ENCODE peak calls at places on chromosomes 1 and 21, in six cellular contexts. S is astrocyte of the spinal cord; G is stimulated activated CD4-positive, alpha-beta T cell treated with anti-CD3 and anti-CD28 coated beads, Interleukin-15, amount 100 ng/mL, for 1 hour; J is HFF-Myc; C is EH; Y is colonic mucosa. X is an unnamed sample.

GRCh38 chr1:55060133-55060999 is 21.0 kb downstream of the PCSK9 start:
- DNase-seq in G (no peak), Y (no peak), S (peak; percentile 59), J (no peak), C (peak; percentile 41), X (no peak)

GRCh38 chr1:242404296-242404695 is 120.2 kb downstream of the PLD5 start:
- DNase-seq in G (no peak), S (no peak), Y (no peak), C (no peak), J (no peak), X (no peak)

GRCh38 chr1:23354260-23354659 is 10.2 kb upstream of the HNRNPR start:
- DNase-seq in Y (no peak), G (no peak), J (no peak), C (no peak), S (no peak), X (no peak)

GRCh38 chr1:32353886-32354570 is 8.3 kb downstream of the FAM229A start:
- DNase-seq in J (no peak), S (no peak), G (no peak), C (peak; percentile 67), Y (no peak), X (no peak)

GRCh38 chr1:972726-973458 is 6.6 kb downstream of the PLEKHN1 start:
- DNase-seq in G (no peak), Y (no peak), S (no peak), C (no peak), J (no peak), X (no peak)

GRCh38 chr1:210446479-210446878 is 117.8 kb downstream of the HHAT start:
- DNase-seq in S (peak; percentile 46), Y (no peak), G (peak; percentile 58), C (peak; percentile 67), J (peak; percentile 24), X (peak; percentile 45)

GRCh38 chr1:109281680-109282496 is 1.1 kb downstream of the PSRC1 start:
- DNase-seq in J (no peak), G (no peak), C (peak; percentile 48), Y (no peak), S (no peak), X (no peak)

GRCh38 chr1:18020021-18020817 is 87.4 kb upstream of the IGSF21 start:
- DNase-seq in C (no peak), J (no peak), S (no peak), Y (no peak), G (no peak), X (no peak)

GRCh38 chr1:53473463-53473862 is 14.3 kb downstream of the DMRTB1 start:
- DNase-seq in G (no peak), S (peak; percentile 12), J (no peak), Y (no peak), C (peak; percentile 43), X (no peak)

GRCh38 chr1:228372183-228373003 is 34.2 kb downstream of the TRIM11 start:
- DNase-seq in S (no peak), J (no peak), Y (peak; percentile 67), C (no peak), G (no peak), X (no peak)

GRCh38 chr21:43815107-43815742 is 25.8 kb downstream of the RRP1 start:
- DNase-seq in G (no peak), S (no peak), C (no peak), Y (no peak), J (no peak), X (no peak)

GRCh38 chr1:208202333-208202987 is 41.7 kb downstream of the PLXNA2 start:
- DNase-seq in Y (peak; percentile 60), S (no peak), C (no peak), G (no peak), J (no peak), X (no peak)

GRCh38 chr1:215637041-215637573 is 70.0 kb downstream of the KCTD3 start:
- DNase-seq in C (peak; percentile 64), J (peak; percentile 5), Y (peak; percentile 45), S (peak; percentile 89), G (no peak), X (no peak)

GRCh38 chr1:8230284-8230605 is 87.7 kb upstream of the SLC45A1 start:
- DNase-seq in G (no peak), S (no peak), Y (no peak), C (no peak), J (no peak), X (no peak)

GRCh38 chr1:222887127-222887461 is 72.3 kb downstream of the DISP1 start:
- DNase-seq in C (no peak), S (no peak), G (no peak), J (no peak), Y (no peak), X (no peak)

GRCh38 chr1:47229031-47229831 is 2.8 kb downstream of the TAL1 start:
- DNase-seq in C (no peak), J (no peak), Y (no peak), G (no peak), S (no peak), X (no peak)

GRCh38 chr1:175830500-175830899 is 87.1 kb upstream of the TNR start:
- DNase-seq in C (no peak), Y (no peak), S (no peak), J (no peak), G (no peak), X (no peak)

GRCh38 chr1:204975568-204976235 is 67.3 kb upstream of the CNTN2 start:
- DNase-seq in J (no peak), Y (peak; percentile 56), C (peak; percentile 55), S (peak; percentile 33), G (peak; percentile 10), X (peak; percentile 84)

GRCh38 chr1:50108497-50109073 is at the start of gene ELAVL4:
- DNase-seq in S (no peak), C (no peak), J (no peak), Y (no peak), G (no peak), X (no peak)

GRCh38 chr21:26844258-26845065 is 747 bp downstream of the ADAMTS1 start:
- DNase-seq in S (peak; percentile 63), J (no peak), C (peak; percentile 50), G (no peak), Y (peak; percentile 29), X (peak; percentile 10)

GRCh38 chr1:15100369-15101111 is 53.0 kb upstream of the TMEM51 start:
- DNase-seq in S (peak; percentile 35), C (peak; percentile 36), J (no peak), G (peak; percentile 38), Y (peak; percentile 50), X (peak; percentile 55)

GRCh38 chr1:54971317-54971791 is 9.1 kb upstream of the TMEM61 start:
- DNase-seq in G (no peak), S (peak; percentile 27), Y (no peak), J (no peak), C (peak; percentile 54), X (peak; percentile 45)

GRCh38 chr1:157073944-157074685 is 25.5 kb downstream of the ETV3L start:
- DNase-seq in S (peak; percentile 44), Y (peak; percentile 75), C (peak; percentile 75), J (peak; percentile 40), G (no peak), X (no peak)

GRCh38 chr1:119652587-119652986 is 4.5 kb upstream of the ZNF697 start:
- DNase-seq in C (peak; percentile 55), S (no peak), J (no peak), G (no peak), Y (no peak), X (no peak)

GRCh38 chr1:44676484-44677200 is 2.1 kb downstream of the ARMH1 start:
- DNase-seq in G (no peak), S (peak; percentile 32), J (peak; percentile 61), Y (peak; percentile 45), C (peak; percentile 89), X (no peak)

GRCh38 chr1:194338241-194338948 is 1152.0 kb upstream of the B3GALT2 start:
- DNase-seq in C (peak; percentile 28), Y (no peak), S (peak; percentile 9), G (no peak), J (no peak), X (no peak)

GRCh38 chr1:100292711-100293110 is 26.7 kb downstream of the RTCA start:
- DNase-seq in G (no peak), J (no peak), Y (no peak), S (peak; percentile 15), C (peak; percentile 36), X (no peak)

GRCh38 chr1:173411835-173412742 is 65.0 kb upstream of the PRDX6 start:
- DNase-seq in C (peak; percentile 95), S (peak; percentile 73), G (no peak), J (no peak), Y (no peak), X (peak; percentile 35)

GRCh38 chr21:35256468-35256988 is 207.4 kb upstream of the RUNX1 start:
- DNase-seq in S (peak; percentile 99), C (peak; percentile 98), G (no peak), Y (peak; percentile 83), J (peak; percentile 82), X (peak; percentile 78)

GRCh38 chr1:173409613-173410012 is 67.5 kb upstream of the PRDX6 start:
- DNase-seq in S (peak; percentile 94), G (no peak), Y (no peak), J (no peak), C (peak; percentile 80), X (no peak)

GRCh38 chr1:54260810-54261209 is 60.8 kb downstream of the MRPL37 start:
- DNase-seq in S (no peak), G (no peak), C (no peak), J (no peak), Y (no peak), X (no peak)

GRCh38 chr1:42971848-42972291 is 13.2 kb upstream of the SLC2A1 start:
- DNase-seq in J (peak; percentile 91), S (peak; percentile 70), G (no peak), C (peak; percentile 95), Y (peak; percentile 62), X (no peak)

GRCh38 chr21:42495027-42495426 is 997 bp downstream of the RSPH1 start:
- DNase-seq in J (no peak), G (no peak), Y (no peak), C (no peak), S (no peak), X (no peak)

GRCh38 chr1:8667869-8668595 is 149.4 kb downstream of the RERE start:
- DNase-seq in G (no peak), Y (no peak), J (no peak), S (no peak), C (peak; percentile 48), X (peak; percentile 47)

X was measured in HTR-8/SVneo.